ENCODE peak calls at places on chromosome X, in four cellular contexts. T is tibial nerve, F is CD14-positive monocyte, H is fibroblast of the aortic adventitia. R is an unnamed sample.

GRCh38 chrX:10089378-10089795 is 67.4 kb upstream of the CLCN4 start:
- DNase-seq in T (no peak), F (no peak), H (peak), R (no peak)

GRCh38 chrX:50799531-50799961 is 14.4 kb downstream of the SHROOM4 start:
- DNase-seq in T (no peak), F (no peak), H (peak), R (no peak)

GRCh38 chrX:7132335-7133035 is 15.0 kb upstream of the STS start:
- DNase-seq in T (no peak), F (no peak), H (peak), R (peak)

GRCh38 chrX:17285983-17286382 is 89.0 kb upstream of the NHS start:
- DNase-seq in T (no peak), F (no peak), H (no peak), R (no peak)

GRCh38 chrX:107713205-107714195 is 62.1 kb downstream of the TSC22D3 start:
- DNase-seq in T (no peak), F (no peak), H (no peak), R (no peak)

GRCh38 chrX:101655540-101655939 is 4.1 kb downstream of the ARMCX2 start:
- DNase-seq in T (no peak), F (no peak), H (no peak), R (no peak)

GRCh38 chrX:1673337-1673736 is 58.5 kb downstream of the ASMT start:
- DNase-seq in T (no peak), F (no peak), H (peak), R (no peak)

GRCh38 chrX:30313322-30313721 is 4.1 kb upstream of the NR0B1 start:
- DNase-seq in T (no peak), F (no peak), H (no peak), R (no peak)

GRCh38 chrX:106615041-106615440 is 3.3 kb downstream of the RADX start:
- DNase-seq in T (no peak), F (no peak), H (no peak), R (no peak)

GRCh38 chrX:108415891-108416290 is 22.3 kb downstream of the COL4A6 start:
- DNase-seq in T (no peak), F (no peak), H (peak), R (no peak)

GRCh38 chrX:42944381-42944998 is 166.5 kb upstream of the PPP1R2C start:
- DNase-seq in T (no peak), F (no peak), H (no peak), R (no peak)

GRCh38 chrX:38312436-38312835 is 14.9 kb downstream of the RPGR start:
- DNase-seq in T (no peak), F (no peak), H (peak), R (no peak)

GRCh38 chrX:153539171-153539978 is 21.9 kb downstream of the ATP2B3 start:
- DNase-seq in T (peak), F (peak), H (peak), R (peak)

GRCh38 chrX:48531359-48531954 is 8.1 kb upstream of the TBC1D25 start:
- DNase-seq in T (no peak), F (no peak), H (peak), R (no peak)

GRCh38 chrX:103329991-103330390 is at the start of gene TCEAL7:
- DNase-seq in T (no peak), F (no peak), H (peak), R (no peak)

GRCh38 chrX:125810856-125811255 is 355.2 kb downstream of the DCAF12L2 start:
- DNase-seq in T (no peak), F (no peak), H (no peak), R (no peak)

GRCh38 chrX:156003486-156004185 is 6.1 kb downstream of the IL9R start:
- DNase-seq in T (no peak), F (no peak), H (no peak), R (no peak)

GRCh38 chrX:140548985-140549384 is 44.1 kb upstream of the SOX3 start:
- DNase-seq in T (no peak), F (no peak), H (no peak), R (no peak)

GRCh38 chrX:139290310-139290709 is 240.2 kb upstream of the F9 start:
- DNase-seq in T (no peak), F (no peak), H (no peak), R (no peak)

GRCh38 chrX:155148724-155149537 is 67.3 kb upstream of the VBP1 start:
- DNase-seq in T (no peak), F (no peak), H (peak), R (no peak)

GRCh38 chrX:133045986-133046385 is 50.9 kb downstream of the USP26 start:
- DNase-seq in T (no peak), F (no peak), H (no peak), R (no peak)

GRCh38 chrX:9923357-9923756 is 43.8 kb upstream of the CLDN34 start:
- DNase-seq in T (no peak), F (no peak), H (no peak), R (no peak)

GRCh38 chrX:122188751-122189150 is 995.3 kb upstream of the GRIA3 start:
- DNase-seq in T (no peak), F (no peak), H (peak), R (no peak)

GRCh38 chrX:18873189-18873791 is 110.6 kb downstream of the PHKA2 start:
- DNase-seq in T (no peak), F (no peak), H (peak), R (no peak)

GRCh38 chrX:133171962-133172708 is 46.0 kb downstream of the TFDP3 start:
- DNase-seq in T (no peak), F (no peak), H (peak), R (no peak)

GRCh38 chrX:3576886-3577516 is 136.4 kb downstream of the PRKX start:
- DNase-seq in T (no peak), F (no peak), H (peak), R (no peak)

GRCh38 chrX:84339507-84340364 is 151.7 kb upstream of the RPS6KA6 start:
- DNase-seq in T (no peak), F (no peak), H (peak), R (no peak)

GRCh38 chrX:53317365-53318069 is 36.1 kb upstream of the IQSEC2 start:
- DNase-seq in T (peak), F (peak), H (peak), R (peak)

GRCh38 chrX:43559643-43560042 is 96.5 kb upstream of the MAOA start:
- DNase-seq in T (no peak), F (no peak), H (peak), R (peak)

GRCh38 chrX:318739-319578 is at the start of gene GTPBP6:
- DNase-seq in T (peak), F (peak), H (peak), R (peak)

GRCh38 chrX:16826207-16826606 is 39.9 kb downstream of the TXLNG start:
- DNase-seq in T (no peak), F (no peak), H (peak), R (no peak)

GRCh38 chrX:81377329-81377728 is 175.4 kb downstream of the SH3BGRL start:
- DNase-seq in T (no peak), F (no peak), H (peak), R (no peak)

GRCh38 chrX:66012094-66012534 is 27.8 kb downstream of the VSIG4 start:
- DNase-seq in T (no peak), F (peak), H (no peak), R (peak)

GRCh38 chrX:94400488-94400887 is 726.5 kb downstream of the FAM133A start:
- DNase-seq in T (no peak), F (no peak), H (no peak), R (no peak)

GRCh38 chrX:116198810-116199209 is 28.3 kb downstream of the AGTR2 start:
- DNase-seq in T (no peak), F (no peak), H (peak), R (no peak)

GRCh38 chrX:151151668-151152267 is 24.6 kb upstream of the GPR50 start:
- DNase-seq in T (no peak), F (no peak), H (peak), R (no peak)

GRCh38 chrX:133986008-133986683 is 752 bp upstream of the GPC3 start:
- DNase-seq in T (no peak), F (no peak), H (no peak), R (no peak)

GRCh38 chrX:119734897-119735339 is 23.5 kb upstream of the SOWAHD start:
- DNase-seq in T (no peak), F (peak), H (no peak), R (peak)

GRCh38 chrX:45233541-45233940 is 32.9 kb upstream of the DIPK2B start:
- DNase-seq in T (no peak), F (no peak), H (no peak), R (no peak)

DNA sequence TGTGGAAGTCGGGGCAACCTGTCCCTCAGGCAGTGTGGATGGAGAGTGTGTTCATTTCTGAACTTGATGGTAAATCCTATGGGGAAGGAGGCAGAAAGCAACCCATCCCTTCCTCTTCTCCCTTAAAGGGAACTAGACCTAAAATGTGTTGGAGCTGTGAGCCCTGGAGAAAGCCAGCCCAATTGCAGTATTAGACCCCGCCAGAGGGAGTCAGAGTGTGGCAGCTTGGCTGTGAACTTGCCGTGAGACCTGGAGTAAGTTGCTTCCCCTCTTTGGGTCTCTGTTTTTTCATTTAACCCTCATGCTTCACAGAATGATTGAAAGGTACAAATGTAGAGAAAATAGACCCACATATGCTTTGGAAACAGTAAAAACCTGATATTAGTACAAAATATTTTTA is 108.7 kb upstream of the PAK3 start:
- DNase-seq in T (no peak), F (no peak), H (no peak), R (no peak)
- TF ChIP-seq CTCF in T (no peak), F (no peak), H (no peak), R (no peak)

GRCh38 chrX:135454816-135455215 is 33.1 kb downstream of the SMIM10L2A start:
- DNase-seq in T (no peak), F (no peak), H (no peak), R (no peak)

GRCh38 chrX:135453381-135453780 is 31.6 kb downstream of the SMIM10L2A start:
- DNase-seq in T (no peak), F (no peak), H (no peak), R (no peak)

GRCh38 chrX:135449637-135450550 is 28.1 kb downstream of the SMIM10L2A start:
- DNase-seq in T (no peak), F (no peak), H (no peak), R (no peak)
- TF ChIP-seq CTCF in T (no peak), F (no peak), H (no peak), R (no peak)

GRCh38 chrX:22740836-22741235 is 258.9 kb upstream of the DDX53 start:
- DNase-seq in T (no peak), F (no peak), H (no peak), R (no peak)
- TF ChIP-seq CTCF in T (no peak), F (no peak), H (no peak), R (no peak)

GRCh38 chrX:34656842-34657780 is at the start of gene TMEM47:
- DNase-seq in T (peak), F (no peak), H (peak), R (peak)
- TF ChIP-seq CTCF in T (peak), F (no peak), H (no peak), R (no peak)

GRCh38 chrX:39449352-39449751 is 648.1 kb downstream of the MID1IP1 start:
- DNase-seq in T (no peak), F (no peak), H (no peak), R (no peak)

GRCh38 chrX:39440734-39441305 is 639.6 kb downstream of the MID1IP1 start:
- DNase-seq in T (no peak), F (no peak), H (no peak), R (no peak)

GRCh38 chrX:39443240-39443639 is 642.0 kb downstream of the MID1IP1 start:
- DNase-seq in T (no peak), F (peak), H (no peak), R (no peak)

GRCh38 chrX:39442332-39442731 is 641.1 kb downstream of the MID1IP1 start:
- DNase-seq in T (no peak), F (no peak), H (no peak), R (no peak)

GRCh38 chrX:39445336-39445735 is 644.1 kb downstream of the MID1IP1 start:
- DNase-seq in T (no peak), F (no peak), H (no peak), R (no peak)
- TF ChIP-seq CTCF in T (no peak), F (peak), H (peak), R (no peak)

DNA sequence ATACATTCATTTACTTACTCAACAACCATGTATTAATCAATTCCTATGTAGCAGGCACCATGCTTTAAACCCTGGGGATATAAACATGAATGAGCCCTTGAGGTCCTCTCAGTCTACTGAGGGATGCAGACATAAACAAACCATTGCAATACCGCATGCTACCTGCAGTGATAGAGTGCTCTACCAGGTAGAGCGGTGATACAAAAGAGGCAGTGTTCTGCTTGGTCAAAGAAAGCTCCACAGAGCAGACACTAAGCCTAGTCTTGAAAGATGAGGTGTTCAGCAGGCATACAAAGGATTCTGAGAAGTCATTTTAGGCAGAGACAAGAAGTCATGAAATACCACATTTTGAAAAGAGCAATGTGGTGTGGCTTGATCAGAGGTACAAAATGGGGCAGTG is 26.9 kb upstream of the AMOT start:
- DNase-seq in T (no peak), F (no peak), H (no peak), R (no peak)
- TF ChIP-seq CTCF in T (no peak), F (no peak), H (no peak), R (no peak)

DNA sequence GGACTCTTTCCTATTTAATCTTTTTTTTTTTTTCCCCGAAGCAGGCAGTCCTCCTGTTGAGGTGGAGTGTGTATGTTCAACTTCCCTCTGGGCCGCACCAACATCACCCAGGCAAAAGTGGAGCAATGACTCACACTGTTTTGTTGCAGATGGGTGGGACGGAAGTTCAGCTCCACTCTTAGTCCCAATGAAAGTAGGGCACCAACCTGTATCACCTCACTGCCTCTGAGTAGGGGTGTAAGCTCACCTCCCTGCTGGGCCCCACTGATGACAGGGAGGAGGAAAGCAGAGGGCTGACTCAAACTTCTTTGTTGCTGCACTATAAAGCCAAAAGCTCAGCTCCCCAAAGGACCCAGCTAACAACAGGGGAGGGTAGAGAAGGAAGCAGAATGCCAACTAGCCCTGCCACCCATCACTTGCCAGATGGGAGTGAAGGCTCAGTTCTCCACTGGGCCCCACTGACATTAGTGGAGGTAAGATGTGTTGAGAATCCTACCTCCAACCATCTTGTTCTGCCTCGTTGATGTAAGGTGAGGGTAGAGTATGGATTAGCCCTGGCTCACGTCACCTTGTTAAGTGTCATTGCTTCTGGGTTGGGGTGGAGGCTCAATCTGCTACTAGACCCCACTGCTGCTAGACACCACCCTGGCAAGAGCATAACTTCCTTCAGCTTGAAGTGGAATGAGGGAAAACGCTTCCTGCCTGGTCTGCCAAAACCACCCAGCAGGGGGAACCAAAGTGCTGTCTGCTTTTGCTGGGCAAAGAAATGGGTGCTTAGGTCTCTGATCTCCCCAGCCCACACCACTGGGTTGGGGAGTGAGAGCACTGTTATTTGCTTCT is 14.1 kb downstream of the RPS6KA3 start:
- DNase-seq in T (no peak), F (peak), H (peak), R (peak)
- TF ChIP-seq CTCF in T (peak), F (peak), H (peak), R (peak)

GRCh38 chrX:21972721-21973120 is 32.2 kb downstream of the SMS start:
- DNase-seq in T (no peak), F (no peak), H (peak), R (no peak)
- TF ChIP-seq CTCF in T (no peak), F (no peak), H (peak), R (no peak)

DNA sequence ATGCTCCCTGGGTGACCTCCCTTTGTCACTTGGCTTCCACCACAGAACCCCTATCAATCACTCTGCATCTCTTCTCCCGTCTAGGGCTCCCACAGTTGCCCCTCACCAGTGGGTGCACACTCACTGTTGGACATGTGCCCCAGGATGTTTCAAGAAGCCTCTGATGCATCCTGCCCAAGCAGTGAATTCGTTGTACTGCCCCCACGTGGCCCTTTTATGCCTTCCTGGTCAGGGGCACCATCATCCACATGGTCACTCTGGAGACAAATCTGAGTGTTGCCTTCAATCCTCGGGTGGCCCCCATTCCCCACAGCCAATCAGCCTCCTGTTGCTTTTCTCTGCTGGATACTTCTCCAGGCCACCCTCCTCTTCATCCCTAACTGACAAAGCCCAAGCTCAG is 12.2 kb downstream of the ITIH6 start:
- DNase-seq in T (no peak), F (no peak), H (peak), R (no peak)
- TF ChIP-seq CTCF in T (no peak), F (no peak), H (peak), R (no peak)

GRCh38 chrX:69045616-69046345 is 119.5 kb downstream of the PJA1 start:
- DNase-seq in T (no peak), F (no peak), H (no peak), R (peak)

GRCh38 chrX:69051901-69052300 is 113.4 kb downstream of the PJA1 start:
- DNase-seq in T (no peak), F (no peak), H (no peak), R (peak)

GRCh38 chrX:69046996-69047490 is 118.2 kb downstream of the PJA1 start:
- DNase-seq in T (no peak), F (no peak), H (no peak), R (peak)

GRCh38 chrX:69055193-69055592 is 110.1 kb downstream of the PJA1 start:
- DNase-seq in T (no peak), F (no peak), H (no peak), R (peak)

GRCh38 chrX:69050051-69050785 is 115.0 kb downstream of the PJA1 start:
- DNase-seq in T (no peak), F (no peak), H (no peak), R (peak)
- TF ChIP-seq CTCF in T (no peak), F (no peak), H (no peak), R (no peak)